ENCODE peak calls at places on chromosomes 16 and 17, in eight cellular contexts. N is Peyer's patch, J is astrocyte of the spinal cord, Y is nephron progenitor cell, S is fibroblast of villous mesenchyme, U is PC-3, X is pancreas, I is B cell. L is an unnamed sample.

GRCh38 chr17:54426287-54426886 is 474.3 kb upstream of the TOM1L1 start:
- DNase-seq in N (no peak), J (no peak), Y (no peak), S (no peak), U (peak), X (no peak), I (no peak), L (peak)

GRCh38 chr17:73138541-73139138 is 26.2 kb upstream of the SSTR2 start:
- DNase-seq in N (no peak), J (no peak), Y (peak), S (no peak), U (no peak), X (no peak), I (no peak), L (no peak)

GRCh38 chr17:64420143-64420670 is 28.7 kb upstream of the MILR1 start:
- DNase-seq in N (no peak), J (peak), Y (peak), S (peak), U (peak), X (peak), I (peak), L (peak)

GRCh38 chr16:85458952-85459351 is 154.2 kb upstream of the GSE1 start:
- DNase-seq in N (no peak), J (no peak), Y (no peak), S (no peak), U (no peak), X (no peak), I (no peak), L (no peak)

GRCh38 chr16:4640572-4641305 is 16.1 kb downstream of the MGRN1 start:
- DNase-seq in N (no peak), J (no peak), Y (no peak), S (no peak), U (no peak), X (no peak), I (no peak), L (no peak)

GRCh38 chr17:74930535-74931036 is 5.1 kb upstream of the OTOP3 start:
- DNase-seq in N (no peak), J (no peak), Y (no peak), S (no peak), U (no peak), X (no peak), I (no peak), L (no peak)

GRCh38 chr17:7356779-7357178 is 1.8 kb downstream of the TMEM95 start:
- DNase-seq in N (no peak), J (no peak), Y (no peak), S (no peak), U (no peak), X (no peak), I (no peak), L (no peak)

GRCh38 chr17:42361781-42362186 is 26.5 kb downstream of the STAT3 start:
- DNase-seq in N (no peak), J (no peak), Y (no peak), S (no peak), U (no peak), X (no peak), I (no peak), L (no peak)

GRCh38 chr16:19578378-19578851 is 22.9 kb downstream of the VPS35L start:
- DNase-seq in N (no peak), J (peak), Y (no peak), S (no peak), U (no peak), X (no peak), I (no peak), L (no peak)

GRCh38 chr17:45220079-45220478 is 1.6 kb upstream of the FMNL1 start:
- DNase-seq in N (no peak), J (no peak), Y (no peak), S (no peak), U (no peak), X (no peak), I (peak), L (no peak)

GRCh38 chr16:87686697-87687570 is 78.9 kb downstream of the KLHDC4 start:
- DNase-seq in N (no peak), J (no peak), Y (no peak), S (no peak), U (no peak), X (no peak), I (no peak), L (no peak)

GRCh38 chr16:1088295-1089170 is 7.5 kb downstream of the C1QTNF8 start:
- DNase-seq in N (no peak), J (no peak), Y (no peak), S (no peak), U (no peak), X (no peak), I (no peak), L (no peak)

GRCh38 chr17:76734080-76734840 is 2.9 kb downstream of the SRSF2 start:
- DNase-seq in N (peak), J (no peak), Y (no peak), S (peak), U (no peak), X (no peak), I (no peak), L (no peak)

GRCh38 chr16:1209081-1209480 is 16.0 kb downstream of the TPSG1 start:
- DNase-seq in N (no peak), J (no peak), Y (no peak), S (no peak), U (no peak), X (no peak), I (no peak), L (no peak)

GRCh38 chr16:4647661-4647965 is 23.0 kb downstream of the MGRN1 start:
- DNase-seq in N (no peak), J (no peak), Y (no peak), S (no peak), U (no peak), X (no peak), I (no peak), L (no peak)

GRCh38 chr17:38798614-38799500 is 499 bp downstream of the PIP4K2B start:
- DNase-seq in N (peak), J (peak), Y (no peak), S (peak), U (peak), X (no peak), I (peak), L (peak)

GRCh38 chr17:78653382-78653781 is 76.2 kb upstream of the DNAH17 start:
- DNase-seq in N (no peak), J (peak), Y (no peak), S (peak), U (peak), X (no peak), I (no peak), L (peak)

GRCh38 chr17:6072157-6072556 is 2.0 kb downstream of the WSCD1 start:
- DNase-seq in N (no peak), J (peak), Y (no peak), S (no peak), U (peak), X (no peak), I (no peak), L (no peak)

GRCh38 chr17:57399690-57400089 is 143.4 kb downstream of the MSI2 start:
- DNase-seq in N (no peak), J (no peak), Y (no peak), S (no peak), U (no peak), X (no peak), I (no peak), L (no peak)

GRCh38 chr16:87368029-87368765 is 15.4 kb downstream of the FBXO31 start:
- DNase-seq in N (no peak), J (no peak), Y (no peak), S (no peak), U (no peak), X (no peak), I (no peak), L (no peak)

GRCh38 chr17:79630120-79630519 is 19.3 kb upstream of the RBFOX3 start:
- DNase-seq in N (no peak), J (no peak), Y (no peak), S (no peak), U (no peak), X (no peak), I (peak), L (no peak)

GRCh38 chr17:76527430-76528111 is 9.9 kb downstream of the CYGB start:
- DNase-seq in N (peak), J (peak), Y (peak), S (peak), U (peak), X (no peak), I (peak), L (peak)

GRCh38 chr16:81266680-81267095 is 28.2 kb downstream of the BCO1 start:
- DNase-seq in N (no peak), J (no peak), Y (no peak), S (no peak), U (peak), X (no peak), I (no peak), L (peak)

GRCh38 chr16:72848045-72848410 is 199.9 kb downstream of the ZFHX3 start:
- DNase-seq in N (no peak), J (no peak), Y (no peak), S (no peak), U (no peak), X (no peak), I (no peak), L (no peak)

GRCh38 chr17:10875984-10876555 is 38.2 kb upstream of the PIRT start:
- DNase-seq in N (no peak), J (peak), Y (peak), S (peak), U (peak), X (peak), I (peak), L (peak)

GRCh38 chr17:63996430-63997182 is 1.5 kb upstream of the PRR29 start:
- DNase-seq in N (no peak), J (no peak), Y (no peak), S (no peak), U (no peak), X (no peak), I (no peak), L (no peak)

GRCh38 chr17:76685366-76685765 is 25.4 kb downstream of the MXRA7 start:
- DNase-seq in N (no peak), J (no peak), Y (no peak), S (no peak), U (no peak), X (no peak), I (no peak), L (no peak)

GRCh38 chr16:24589997-24590396 is 50.6 kb downstream of the RBBP6 start:
- DNase-seq in N (no peak), J (no peak), Y (no peak), S (no peak), U (no peak), X (no peak), I (no peak), L (no peak)

GRCh38 chr16:27690604-27691003 is 140.7 kb downstream of the KATNIP start:
- DNase-seq in N (no peak), J (peak), Y (peak), S (peak), U (no peak), X (no peak), I (no peak), L (peak)

GRCh38 chr17:41530062-41531048 is 2.2 kb upstream of the KRT19 start:
- DNase-seq in N (no peak), J (peak), Y (no peak), S (peak), U (peak), X (no peak), I (no peak), L (peak)

GRCh38 chr16:30666681-30667080 is 8.4 kb downstream of the FBRS start:
- DNase-seq in N (no peak), J (peak), Y (no peak), S (no peak), U (no peak), X (no peak), I (no peak), L (no peak)

GRCh38 chr17:42017866-42018200 is 594 bp upstream of the DNAJC7 start:
- DNase-seq in N (no peak), J (no peak), Y (peak), S (no peak), U (no peak), X (no peak), I (no peak), L (no peak)

GRCh38 chr16:75287708-75288107 is 36.3 kb upstream of the BCAR1 start:
- DNase-seq in N (no peak), J (no peak), Y (no peak), S (no peak), U (no peak), X (no peak), I (no peak), L (no peak)

GRCh38 chr17:35801583-35802224 is 6.3 kb upstream of the MMP28 start:
- DNase-seq in N (peak), J (peak), Y (no peak), S (peak), U (no peak), X (no peak), I (peak), L (no peak)

DNA sequence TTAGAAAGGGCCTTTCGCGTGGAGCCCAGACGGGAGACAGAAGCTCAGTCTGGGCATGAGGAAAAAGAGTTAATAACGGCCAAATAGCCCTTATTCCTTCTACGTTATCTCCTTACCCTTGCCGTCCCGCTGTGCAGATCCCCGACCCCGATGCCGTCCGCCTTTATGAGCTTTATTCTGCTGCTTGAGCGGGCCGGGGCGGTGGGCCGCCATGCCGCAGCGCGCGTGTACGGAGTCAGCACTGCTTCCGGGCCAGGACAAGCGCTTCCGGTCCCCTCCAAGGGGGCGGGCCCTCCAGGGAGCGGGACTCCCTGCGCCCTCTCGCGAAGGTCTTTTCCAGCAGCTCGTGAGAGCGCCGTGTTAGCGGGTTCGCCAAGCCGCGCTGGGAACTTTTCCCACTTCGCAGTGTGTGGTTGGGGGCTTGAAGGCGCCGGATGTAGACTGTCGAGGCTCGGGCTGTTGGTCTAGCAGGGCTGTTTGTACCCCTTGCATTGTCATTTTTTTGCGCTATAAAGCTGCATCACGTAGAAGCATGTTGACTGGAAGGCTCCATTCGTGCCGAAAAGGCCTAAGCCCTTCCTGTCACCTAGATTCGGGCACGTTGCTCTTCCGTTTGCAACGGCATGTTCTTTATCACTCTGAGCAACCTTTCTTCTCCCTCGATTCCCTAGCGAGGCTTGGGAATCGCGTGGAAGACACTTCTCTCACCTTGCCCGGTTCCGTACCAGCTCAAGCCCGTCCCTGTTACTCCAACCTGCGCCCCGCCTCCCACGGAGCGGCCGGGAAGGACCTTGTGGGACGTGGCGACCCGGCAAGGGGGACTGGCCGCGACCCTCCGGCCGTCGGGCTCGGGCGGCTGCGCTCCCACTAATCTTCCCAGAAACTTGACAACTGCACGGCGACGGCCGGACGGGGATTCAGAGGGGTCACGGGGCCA is at the start of gene TSR1:
- DNase-seq in N (peak), J (peak), Y (peak), S (peak), U (peak), X (peak), I (peak), L (peak)
- TF ChIP-seq CTCF in N (peak), J (peak), Y (no peak), S (peak), U (no peak), X (no peak), I (no peak), L (no peak)

GRCh38 chr16:88963583-88963982 is 13.4 kb downstream of the CBFA2T3 start:
- DNase-seq in N (no peak), J (no peak), Y (peak), S (no peak), U (peak), X (no peak), I (no peak), L (no peak)

GRCh38 chr16:88961031-88961430 is 16.0 kb downstream of the CBFA2T3 start:
- DNase-seq in N (no peak), J (no peak), Y (no peak), S (no peak), U (no peak), X (no peak), I (no peak), L (no peak)

GRCh38 chr16:88960516-88960915 is 16.5 kb downstream of the CBFA2T3 start:
- DNase-seq in N (no peak), J (no peak), Y (no peak), S (no peak), U (no peak), X (no peak), I (no peak), L (no peak)

GRCh38 chr16:88964636-88965035 is 12.4 kb downstream of the CBFA2T3 start:
- DNase-seq in N (no peak), J (no peak), Y (no peak), S (no peak), U (no peak), X (no peak), I (no peak), L (no peak)

DNA sequence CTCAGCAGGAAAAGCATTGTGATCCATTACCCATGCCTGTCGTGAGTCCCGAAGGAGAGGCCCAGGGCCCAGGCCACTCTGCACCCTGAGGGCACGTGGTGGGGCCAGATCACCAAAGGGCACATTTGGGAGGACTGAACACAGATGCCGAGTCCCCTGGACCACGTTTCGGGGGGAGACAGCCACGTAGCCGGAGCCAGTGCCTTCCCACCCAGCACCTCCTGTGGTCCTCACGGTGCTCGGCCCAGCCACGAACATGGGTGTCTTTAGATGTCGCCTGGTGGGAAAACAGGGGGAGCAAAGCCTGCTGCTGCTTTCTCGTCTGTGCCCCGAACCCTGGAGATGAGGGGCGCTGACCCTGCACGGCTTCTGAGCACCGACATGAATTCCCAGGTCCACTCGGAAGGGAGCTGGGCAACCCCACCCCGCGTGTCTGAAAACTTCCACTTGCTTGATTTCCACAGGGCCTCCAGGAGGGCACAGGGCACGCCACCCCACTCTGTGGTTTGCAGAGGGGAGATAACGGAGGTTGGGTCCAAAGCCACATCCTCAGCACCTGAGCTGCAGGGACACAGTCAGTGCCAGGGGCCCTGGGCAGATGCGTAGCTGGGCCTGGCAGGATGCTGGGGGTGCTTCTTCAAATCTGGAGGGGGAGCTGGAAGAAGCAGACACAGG is 14.4 kb downstream of the CBFA2T3 start:
- DNase-seq in N (no peak), J (no peak), Y (no peak), S (no peak), U (no peak), X (no peak), I (no peak), L (no peak)
- TF ChIP-seq CTCF in N (no peak), J (no peak), Y (no peak), S (no peak), U (no peak), X (no peak), I (no peak), L (no peak)

DNA sequence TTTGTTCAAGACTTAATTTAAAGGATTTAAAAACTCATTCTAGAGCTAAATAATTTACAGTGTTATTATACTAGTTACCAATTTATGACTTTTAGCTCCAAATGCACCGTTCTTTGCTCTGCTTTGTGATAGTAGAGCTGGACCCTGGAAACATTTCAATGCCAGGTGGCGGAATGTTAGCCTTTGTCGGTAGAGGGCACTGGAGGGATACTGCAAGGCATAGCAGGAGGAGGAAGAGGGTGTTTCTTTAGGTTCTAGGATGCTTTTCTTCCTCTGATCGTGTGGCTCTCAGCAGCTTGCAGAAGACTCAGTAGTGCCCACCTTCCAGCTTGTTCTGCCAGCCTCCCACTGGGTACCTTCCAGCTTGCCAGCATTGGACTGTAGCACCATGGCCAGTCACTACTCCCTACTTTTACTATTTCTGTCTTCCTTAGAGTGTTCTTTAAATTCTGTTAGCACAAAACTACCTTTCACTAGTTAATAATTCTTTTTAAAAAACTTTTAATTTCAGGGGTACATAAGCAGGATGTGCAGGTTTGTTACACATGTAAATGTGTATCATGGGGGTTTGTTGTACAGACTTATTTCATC is 325.3 kb downstream of the UTP18 start:
- DNase-seq in N (no peak), J (no peak), Y (peak), S (no peak), U (peak), X (peak), I (no peak), L (peak)
- TF ChIP-seq CTCF in N (no peak), J (no peak), Y (peak), S (no peak), U (peak), X (no peak), I (no peak), L (peak)

GRCh38 chr16:68590201-68590994 is 51.3 kb downstream of the ZFP90 start:
- DNase-seq in N (peak), J (peak), Y (peak), S (peak), U (peak), X (peak), I (peak), L (peak)

GRCh38 chr16:68596266-68596665 is 48.8 kb upstream of the CDH3 start:
- DNase-seq in N (no peak), J (no peak), Y (no peak), S (no peak), U (no peak), X (no peak), I (no peak), L (peak)

DNA sequence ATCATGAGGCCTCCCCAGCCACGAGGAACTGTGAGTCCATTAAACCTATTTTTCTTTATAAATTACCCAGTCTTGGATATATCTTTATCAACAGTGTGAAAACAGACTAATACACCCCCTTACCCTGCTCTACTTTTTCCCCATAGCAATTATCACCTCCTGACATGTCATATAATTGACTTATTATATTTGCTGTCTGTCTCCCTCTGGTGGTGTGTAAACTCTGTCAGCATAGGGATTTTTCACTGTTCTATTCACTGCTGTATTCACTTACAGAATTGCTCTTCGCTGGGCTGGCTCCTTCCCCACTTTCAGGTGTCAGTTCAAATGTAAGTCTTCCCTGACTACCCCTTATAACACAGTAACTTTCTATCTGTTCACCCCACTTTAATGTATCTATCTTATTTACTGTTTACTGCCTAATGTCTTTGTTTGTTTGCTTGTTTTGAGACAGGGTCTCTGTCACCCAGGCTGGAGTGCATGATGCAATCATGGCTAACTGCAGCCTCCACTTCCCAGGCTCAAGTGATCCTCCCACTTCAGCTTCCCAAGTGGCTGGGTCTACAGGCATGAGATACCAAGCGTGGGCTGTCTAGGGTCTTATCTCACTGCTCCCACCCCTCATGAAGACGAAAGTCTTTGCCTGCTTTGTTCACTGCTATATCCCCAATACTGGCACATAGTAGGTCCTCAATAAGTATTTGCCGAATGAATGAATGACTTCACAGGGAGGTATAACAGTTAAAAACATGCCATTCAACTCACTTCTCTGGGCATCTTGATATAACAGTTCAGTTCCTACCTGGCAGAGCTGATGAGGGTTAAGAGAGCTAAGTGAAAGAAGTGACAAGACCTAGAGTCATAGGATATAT is 52.4 kb upstream of the CDH3 start:
- DNase-seq in N (no peak), J (no peak), Y (no peak), S (peak), U (peak), X (no peak), I (no peak), L (peak)
- TF ChIP-seq CTCF in N (peak), J (peak), Y (no peak), S (peak), U (peak), X (no peak), I (peak), L (peak)

L was measured in MCF 10A.